ENCODE peak calls at places on chromosomes 7 and 10, in eight cellular contexts. F, C, U, W, T, M, A and D are unnamed samples.

GRCh38 chr7:134512271-134512670 is 15.1 kb upstream of the AKR1B10 start:
- DNase-seq in F (no peak), C (no peak), U (no peak), W (no peak), T (no peak), M (no peak), A (no peak), D (no peak)

GRCh38 chr10:2873769-2874168 is 193.6 kb upstream of the PFKP start:
- DNase-seq in F (no peak), C (no peak), U (no peak), W (no peak), T (no peak), M (no peak), A (no peak), D (no peak)

GRCh38 chr7:157559596-157560257 is 222.9 kb downstream of the DNAJB6 start:
- DNase-seq in F (no peak), C (no peak), U (no peak), W (peak; percentile 82), T (no peak), M (no peak), A (no peak), D (no peak)

GRCh38 chr10:83458611-83459010 is 680.7 kb upstream of the GHITM start:
- DNase-seq in F (no peak), C (no peak), U (no peak), W (no peak), T (no peak), M (no peak), A (no peak), D (no peak)

GRCh38 chr10:76779163-76779820 is 858.3 kb downstream of the KCNMA1 start:
- DNase-seq in F (peak; percentile 58), C (no peak), U (no peak), W (no peak), T (no peak), M (no peak), A (no peak), D (no peak)

GRCh38 chr10:21807162-21807561 is 196.4 kb downstream of the DNAJC1 start:
- DNase-seq in F (no peak), C (no peak), U (no peak), W (no peak), T (no peak), M (peak; percentile 85), A (no peak), D (no peak)

GRCh38 chr7:36390199-36391090 is 783 bp downstream of the ANLN start:
- DNase-seq in F (no peak), C (peak; percentile 75), U (no peak), W (peak; percentile 92), T (peak; percentile 78), M (peak; percentile 83), A (peak; percentile 44), D (peak; percentile 74)

GRCh38 chr7:131909151-131909768 is 352.8 kb upstream of the PODXL start:
- DNase-seq in F (no peak), C (no peak), U (no peak), W (no peak), T (no peak), M (no peak), A (no peak), D (no peak)

GRCh38 chr7:150838965-150839650 is 13.2 kb upstream of the AOC1 start:
- DNase-seq in F (no peak), C (no peak), U (no peak), W (no peak), T (no peak), M (no peak), A (no peak), D (no peak)

GRCh38 chr7:44177570-44178131 is 11.6 kb downstream of the GCK start:
- DNase-seq in F (no peak), C (no peak), U (no peak), W (peak; percentile 80), T (no peak), M (no peak), A (no peak), D (no peak)

GRCh38 chr7:107982463-107982862 is 20.5 kb downstream of the LAMB1 start:
- DNase-seq in F (no peak), C (no peak), U (no peak), W (no peak), T (no peak), M (no peak), A (no peak), D (no peak)

GRCh38 chr7:7764515-7765138 is 46.2 kb upstream of the RPA3 start:
- DNase-seq in F (no peak), C (no peak), U (no peak), W (no peak), T (no peak), M (no peak), A (no peak), D (no peak)